ENCODE peak calls at places on chromosomes 12 and 14, in eight cellular contexts. A, E, F, R, D, M, Y and V are unnamed samples.
A peak's percentile ranks its signal among the peaks of the same experiment; 100 is the strongest.

GRCh38 chr12:64943686-64944085 is 119.2 kb downstream of the TBC1D30 start:
- DNase-seq in A (peak; percentile 63), E (no peak), F (no peak), R (no peak), D (no peak), M (no peak), Y (no peak), V (no peak)

GRCh38 chr12:3492868-3493224 is 1.8 kb downstream of the PRMT8 start:
- DNase-seq in A (no peak), E (no peak), F (no peak), R (no peak), D (no peak), M (no peak), Y (no peak), V (no peak)

GRCh38 chr12:51127050-51127729 is 43.8 kb upstream of the CSRNP2 start:
- DNase-seq in A (peak; percentile 79), E (no peak), F (no peak), R (no peak), D (no peak), M (no peak), Y (no peak), V (no peak)

GRCh38 chr14:55707365-55707804 is 127.4 kb downstream of the KTN1 start:
- DNase-seq in A (peak; percentile 47), E (no peak), F (no peak), R (no peak), D (peak; percentile 2), M (no peak), Y (no peak), V (no peak)

GRCh38 chr14:105933238-105933637 is 406.9 kb downstream of the TMEM121 start:
- DNase-seq in A (no peak), E (no peak), F (no peak), R (no peak), D (no peak), M (no peak), Y (no peak), V (no peak)

GRCh38 chr12:93380480-93381121 is 2.9 kb downstream of the NUDT4 start:
- DNase-seq in A (peak; percentile 35), E (no peak), F (no peak), R (no peak), D (no peak), M (no peak), Y (no peak), V (no peak)

GRCh38 chr14:57060276-57060956 is 208.3 kb downstream of the EXOC5 start:
- DNase-seq in A (peak; percentile 64), E (no peak), F (no peak), R (no peak), D (peak; percentile 0), M (no peak), Y (no peak), V (peak; percentile 37)

GRCh38 chr14:106551265-106551664 is 1024.9 kb downstream of the TMEM121 start:
- DNase-seq in A (no peak), E (no peak), F (no peak), R (no peak), D (no peak), M (no peak), Y (no peak), V (no peak)

GRCh38 chr12:28872654-28873268 is 276.3 kb upstream of the FAR2 start:
- DNase-seq in A (peak; percentile 78), E (no peak), F (no peak), R (no peak), D (no peak), M (no peak), Y (no peak), V (no peak)

GRCh38 chr12:76346798-76347420 is 1.3 kb downstream of the BBS10 start:
- DNase-seq in A (peak; percentile 55), E (no peak), F (no peak), R (no peak), D (no peak), M (no peak), Y (no peak), V (no peak)

GRCh38 chr12:55891310-55891709 is 36.4 kb downstream of the PYM1 start:
- DNase-seq in A (no peak), E (no peak), F (no peak), R (no peak), D (no peak), M (no peak), Y (no peak), V (no peak)

GRCh38 chr12:16130359-16130758 is 147.1 kb downstream of the SLC15A5 start:
- DNase-seq in A (no peak), E (no peak), F (no peak), R (no peak), D (no peak), M (no peak), Y (no peak), V (no peak)

GRCh38 chr12:67710582-67710981 is 62.0 kb downstream of the DYRK2 start:
- DNase-seq in A (peak; percentile 49), E (no peak), F (no peak), R (no peak), D (no peak), M (no peak), Y (no peak), V (peak; percentile 23)

GRCh38 chr14:97395068-97395467 is 597.9 kb downstream of the VRK1 start:
- DNase-seq in A (no peak), E (no peak), F (no peak), R (no peak), D (no peak), M (no peak), Y (no peak), V (no peak)

GRCh38 chr12:105968025-105968424 is 170.7 kb downstream of the NUAK1 start:
- DNase-seq in A (no peak), E (no peak), F (no peak), R (no peak), D (no peak), M (no peak), Y (no peak), V (no peak)

GRCh38 chr14:91229743-91230200 is 14.7 kb downstream of the GPR68 start:
- DNase-seq in A (peak; percentile 71), E (no peak), F (no peak), R (peak; percentile 62), D (peak; percentile 84), M (no peak), Y (no peak), V (no peak)

GRCh38 chr12:122895290-122895689 is 634 bp downstream of the VPS37B start:
- DNase-seq in A (no peak), E (no peak), F (no peak), R (no peak), D (no peak), M (no peak), Y (no peak), V (no peak)

GRCh38 chr12:122895757-122896636 is at the start of gene VPS37B:
- DNase-seq in A (peak; percentile 81), E (peak; percentile 77), F (peak; percentile 93), R (peak; percentile 79), D (peak; percentile 92), M (no peak), Y (peak; percentile 64), V (peak; percentile 92)

GRCh38 chr12:122891661-122892525 is 4.0 kb downstream of the VPS37B start:
- DNase-seq in A (peak; percentile 89), E (no peak), F (no peak), R (no peak), D (no peak), M (no peak), Y (no peak), V (no peak)

GRCh38 chr12:122894173-122895121 is 1.5 kb downstream of the VPS37B start:
- DNase-seq in A (peak; percentile 73), E (no peak), F (peak; percentile 73), R (no peak), D (no peak), M (no peak), Y (no peak), V (no peak)

GRCh38 chr12:122893208-122894151 is 2.4 kb downstream of the VPS37B start:
- DNase-seq in A (no peak), E (no peak), F (no peak), R (no peak), D (no peak), M (no peak), Y (no peak), V (no peak)
- H3K4me1 ChIP-seq in A (peaks cover 65% of the 10 kb centered on the region), E (no peaks in the 10 kb centered on the region), F (peaks cover 64% of the 10 kb centered on the region), R (peaks cover 82% of the 10 kb centered on the region), D (peaks cover 83% of the 10 kb centered on the region), M (peaks cover 93% of the 10 kb centered on the region), Y (peaks cover 63% of the 10 kb centered on the region), V (peaks cover 44% of the 10 kb centered on the region)

GRCh38 chr12:8036366-8036765 is 3.9 kb downstream of the FOXJ2 start:
- DNase-seq in A (no peak), E (no peak), F (no peak), R (no peak), D (no peak), M (no peak), Y (no peak), V (no peak)
- H3K4me1 ChIP-seq in A (peaks cover 51% of the 10 kb centered on the region), E (peaks cover 2% of the 10 kb centered on the region), F (peaks cover 65% of the 10 kb centered on the region), R (peaks cover 68% of the 10 kb centered on the region), D (peaks cover 70% of the 10 kb centered on the region), M (peaks cover 75% of the 10 kb centered on the region), Y (peaks cover 64% of the 10 kb centered on the region), V (peaks cover 61% of the 10 kb centered on the region)

DNA sequence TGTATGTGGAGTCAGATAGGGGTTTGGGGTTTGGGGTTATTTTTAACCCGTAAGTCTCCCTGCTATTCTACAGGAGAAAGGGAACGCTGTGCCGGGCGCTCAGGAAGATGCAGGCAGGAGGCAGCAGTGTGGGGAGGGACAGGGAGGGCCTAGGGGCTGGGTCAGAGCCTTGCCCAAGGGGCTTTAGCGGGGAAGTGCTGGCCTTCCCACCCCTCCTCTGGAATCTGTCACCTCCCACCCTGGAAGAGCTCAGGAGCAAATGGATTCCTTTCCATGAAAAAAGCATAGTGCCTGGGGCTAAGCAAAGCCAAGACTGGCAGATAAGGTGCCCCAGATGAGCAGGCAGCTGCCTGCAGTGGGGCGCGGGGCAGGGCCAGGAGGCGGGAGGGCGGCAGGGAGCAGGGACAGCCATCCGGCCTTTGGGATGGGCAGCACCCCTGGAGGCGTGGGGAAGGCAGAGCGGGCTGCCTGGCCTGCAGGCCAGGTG is 7.3 kb upstream of the INF2 start:
- DNase-seq in A (no peak), E (no peak), F (no peak), R (no peak), D (no peak), M (no peak), Y (no peak), V (peak; percentile 15)
- H3K4me1 ChIP-seq in A (peaks cover 62% of the 10 kb centered on the region), E (peaks cover 24% of the 10 kb centered on the region), F (peaks cover 39% of the 10 kb centered on the region), R (peaks cover 28% of the 10 kb centered on the region), D (peaks cover 34% of the 10 kb centered on the region), M (peaks cover 74% of the 10 kb centered on the region), Y (peaks cover 57% of the 10 kb centered on the region), V (peaks cover 16% of the 10 kb centered on the region)

GRCh38 chr12:124551268-124552144 is 15.9 kb downstream of the NCOR2 start:
- DNase-seq in A (no peak), E (no peak), F (peak; percentile 86), R (no peak), D (no peak), M (no peak), Y (no peak), V (no peak)
- H3K4me1 ChIP-seq in A (peaks cover 12% of the 10 kb centered on the region), E (peaks cover 18% of the 10 kb centered on the region), F (peaks cover 79% of the 10 kb centered on the region), R (peaks cover 48% of the 10 kb centered on the region), D (peaks cover 39% of the 10 kb centered on the region), M (peaks cover 89% of the 10 kb centered on the region), Y (peaks cover 80% of the 10 kb centered on the region), V (peaks cover 5% of the 10 kb centered on the region)

DNA sequence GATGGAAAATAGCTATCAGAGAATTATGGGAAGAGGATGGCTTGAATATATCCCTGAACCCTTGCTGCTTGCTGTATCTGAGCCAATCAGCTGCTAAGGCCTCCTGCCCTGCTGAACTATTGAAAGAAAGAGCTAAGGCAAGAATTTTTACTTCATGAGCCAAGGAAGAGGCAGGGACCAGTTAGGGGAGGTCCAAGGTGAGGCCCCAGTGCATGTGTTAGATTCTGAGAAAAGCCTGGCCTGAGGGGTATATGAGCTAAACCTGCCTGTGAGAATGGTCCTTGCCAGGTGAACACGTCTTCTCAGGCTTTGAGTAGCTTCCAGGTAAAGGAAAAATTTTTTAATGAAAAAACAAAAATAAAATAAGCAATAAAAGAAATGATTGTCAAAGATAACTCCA is 218.0 kb downstream of the SYT1 start:
- DNase-seq in A (no peak), E (no peak), F (no peak), R (no peak), D (no peak), M (no peak), Y (no peak), V (no peak)
- H3K4me1 ChIP-seq in A (peaks cover 4% of the 10 kb centered on the region), E (no peaks in the 10 kb centered on the region), F (no peaks in the 10 kb centered on the region), R (no peaks in the 10 kb centered on the region), D (no peaks in the 10 kb centered on the region), M (no peaks in the 10 kb centered on the region), Y (no peaks in the 10 kb centered on the region), V (no peaks in the 10 kb centered on the region)